ENCODE peak calls at places on chromosomes 4 and X, in nine cellular contexts. One of them, this sample, is unnamed.

GRCh38 chrX:100995469-100995868 is 26.0 kb downstream of the ARL13A start:
- DNase-seq in SK-N-SH: no peak
- DNase-seq in right lobe of liver: no peak
- DNase-seq in GM12878: no peak
- DNase-seq in neuronal stem cell: no peak
- DNase-seq in suprapubic skin: no peak
- DNase-seq in tibial artery: no peak
- DNase-seq in substantia nigra: no peak
- DNase-seq in psoas muscle: no peak
- DNase-seq in this sample: no peak

GRCh38 chr4:175125410-175126068 is 207.4 kb downstream of the ADAM29 start:
- DNase-seq in neuronal stem cell: no peak
- DNase-seq in right lobe of liver: no peak
- DNase-seq in suprapubic skin: no peak
- DNase-seq in psoas muscle: no peak
- DNase-seq in tibial artery: no peak
- DNase-seq in GM12878: no peak
- DNase-seq in SK-N-SH: no peak
- DNase-seq in substantia nigra: no peak
- DNase-seq in this sample: no peak

GRCh38 chr4:62560858-62561257 is 1360.7 kb downstream of the ADGRL3 start:
- DNase-seq in GM12878: no peak
- DNase-seq in right lobe of liver: no peak
- DNase-seq in psoas muscle: no peak
- DNase-seq in SK-N-SH: peak
- DNase-seq in suprapubic skin: no peak
- DNase-seq in substantia nigra: no peak
- DNase-seq in neuronal stem cell: no peak
- DNase-seq in tibial artery: no peak
- DNase-seq in this sample: no peak

GRCh38 chr4:176360446-176360845 is 40.7 kb downstream of the SPCS3 start:
- DNase-seq in substantia nigra: no peak
- DNase-seq in suprapubic skin: no peak
- DNase-seq in neuronal stem cell: no peak
- DNase-seq in psoas muscle: no peak
- DNase-seq in GM12878: no peak
- DNase-seq in right lobe of liver: no peak
- DNase-seq in SK-N-SH: no peak
- DNase-seq in tibial artery: no peak
- DNase-seq in this sample: no peak

GRCh38 chrX:129748265-129748664 is 9.5 kb downstream of the XPNPEP2 start:
- DNase-seq in substantia nigra: no peak
- DNase-seq in suprapubic skin: no peak
- DNase-seq in SK-N-SH: no peak
- DNase-seq in neuronal stem cell: no peak
- DNase-seq in tibial artery: peak
- DNase-seq in right lobe of liver: no peak
- DNase-seq in psoas muscle: peak
- DNase-seq in GM12878: no peak
- DNase-seq in this sample: no peak

GRCh38 chrX:10761447-10761846 is 141.1 kb upstream of the MID1 start:
- DNase-seq in GM12878: no peak
- DNase-seq in SK-N-SH: no peak
- DNase-seq in neuronal stem cell: no peak
- DNase-seq in right lobe of liver: no peak
- DNase-seq in substantia nigra: no peak
- DNase-seq in psoas muscle: no peak
- DNase-seq in suprapubic skin: no peak
- DNase-seq in tibial artery: no peak
- DNase-seq in this sample: no peak

GRCh38 chr4:15914291-15914690 is 24.2 kb downstream of the FGFBP1 start:
- DNase-seq in psoas muscle: no peak
- DNase-seq in SK-N-SH: no peak
- DNase-seq in tibial artery: no peak
- DNase-seq in GM12878: no peak
- DNase-seq in suprapubic skin: no peak
- DNase-seq in substantia nigra: no peak
- DNase-seq in right lobe of liver: no peak
- DNase-seq in neuronal stem cell: no peak
- DNase-seq in this sample: no peak

GRCh38 chrX:2451456-2452316 is 49.1 kb downstream of the DHRSX start:
- DNase-seq in GM12878: no peak
- DNase-seq in right lobe of liver: no peak
- DNase-seq in suprapubic skin: no peak
- DNase-seq in psoas muscle: no peak
- DNase-seq in SK-N-SH: no peak
- DNase-seq in neuronal stem cell: no peak
- DNase-seq in substantia nigra: no peak
- DNase-seq in tibial artery: no peak
- DNase-seq in this sample: peak

GRCh38 chr4:40228497-40229365 is 31.9 kb downstream of the RHOH start:
- DNase-seq in psoas muscle: no peak
- DNase-seq in tibial artery: no peak
- DNase-seq in right lobe of liver: no peak
- DNase-seq in substantia nigra: no peak
- DNase-seq in suprapubic skin: no peak
- DNase-seq in neuronal stem cell: no peak
- DNase-seq in GM12878: peak
- DNase-seq in SK-N-SH: no peak
- DNase-seq in this sample: peak

GRCh38 chr4:139177049-139177887 is at the start of gene ELF2:
- DNase-seq in neuronal stem cell: peak
- DNase-seq in psoas muscle: peak
- DNase-seq in tibial artery: peak
- DNase-seq in right lobe of liver: peak
- DNase-seq in suprapubic skin: peak
- DNase-seq in SK-N-SH: peak
- DNase-seq in substantia nigra: peak
- DNase-seq in GM12878: no peak
- DNase-seq in this sample: no peak

GRCh38 chr4:17324431-17324830 is 187.5 kb downstream of the QDPR start:
- DNase-seq in SK-N-SH: peak
- DNase-seq in suprapubic skin: no peak
- DNase-seq in tibial artery: no peak
- DNase-seq in neuronal stem cell: peak
- DNase-seq in GM12878: no peak
- DNase-seq in substantia nigra: peak
- DNase-seq in right lobe of liver: no peak
- DNase-seq in psoas muscle: no peak
- DNase-seq in this sample: peak

GRCh38 chr4:186740822-186741221 is 17.2 kb upstream of the FAT1 start:
- DNase-seq in SK-N-SH: no peak
- DNase-seq in suprapubic skin: no peak
- DNase-seq in neuronal stem cell: no peak
- DNase-seq in right lobe of liver: no peak
- DNase-seq in GM12878: no peak
- DNase-seq in psoas muscle: no peak
- DNase-seq in substantia nigra: no peak
- DNase-seq in tibial artery: no peak
- DNase-seq in this sample: no peak

GRCh38 chr4:100828986-100829685 is 311.3 kb upstream of the EMCN start:
- DNase-seq in suprapubic skin: no peak
- DNase-seq in neuronal stem cell: no peak
- DNase-seq in substantia nigra: no peak
- DNase-seq in SK-N-SH: no peak
- DNase-seq in right lobe of liver: no peak
- DNase-seq in psoas muscle: no peak
- DNase-seq in GM12878: no peak
- DNase-seq in tibial artery: no peak
- DNase-seq in this sample: no peak

GRCh38 chr4:116598980-116599789 is 486.2 kb downstream of the TRAM1L1 start:
- DNase-seq in suprapubic skin: no peak
- DNase-seq in SK-N-SH: no peak
- DNase-seq in tibial artery: no peak
- DNase-seq in right lobe of liver: peak
- DNase-seq in substantia nigra: no peak
- DNase-seq in psoas muscle: peak
- DNase-seq in neuronal stem cell: no peak
- DNase-seq in GM12878: no peak
- DNase-seq in this sample: no peak

GRCh38 chr4:69888336-69888735 is 28.4 kb upstream of the SULT1E1 start:
- DNase-seq in psoas muscle: no peak
- DNase-seq in suprapubic skin: no peak
- DNase-seq in right lobe of liver: no peak
- DNase-seq in tibial artery: no peak
- DNase-seq in neuronal stem cell: no peak
- DNase-seq in SK-N-SH: no peak
- DNase-seq in substantia nigra: no peak
- DNase-seq in GM12878: no peak
- DNase-seq in this sample: no peak

GRCh38 chr4:26321326-26322276 is 787 bp downstream of the RBPJ start:
- DNase-seq in tibial artery: peak
- DNase-seq in right lobe of liver: peak
- DNase-seq in suprapubic skin: no peak
- DNase-seq in GM12878: no peak
- DNase-seq in SK-N-SH: peak
- DNase-seq in neuronal stem cell: no peak
- DNase-seq in substantia nigra: no peak
- DNase-seq in psoas muscle: peak
- DNase-seq in this sample: no peak

GRCh38 chr4:26320453-26321325 is at the start of gene RBPJ:
- DNase-seq in GM12878: peak
- DNase-seq in substantia nigra: peak
- DNase-seq in suprapubic skin: peak
- DNase-seq in SK-N-SH: peak
- DNase-seq in tibial artery: peak
- DNase-seq in right lobe of liver: peak
- DNase-seq in neuronal stem cell: peak
- DNase-seq in psoas muscle: peak
- DNase-seq in this sample: peak

GRCh38 chr4:26320159-26320452 is 708 bp upstream of the RBPJ start:
- DNase-seq in tibial artery: no peak
- DNase-seq in psoas muscle: no peak
- DNase-seq in suprapubic skin: no peak
- DNase-seq in right lobe of liver: no peak
- DNase-seq in substantia nigra: no peak
- DNase-seq in GM12878: peak
- DNase-seq in neuronal stem cell: no peak
- DNase-seq in SK-N-SH: no peak
- DNase-seq in this sample: no peak

GRCh38 chr4:26323807-26324206 is 3.0 kb downstream of the RBPJ start:
- DNase-seq in psoas muscle: no peak
- DNase-seq in GM12878: no peak
- DNase-seq in neuronal stem cell: no peak
- DNase-seq in SK-N-SH: no peak
- DNase-seq in right lobe of liver: no peak
- DNase-seq in substantia nigra: no peak
- DNase-seq in tibial artery: no peak
- DNase-seq in suprapubic skin: no peak
- DNase-seq in this sample: no peak

DNA sequence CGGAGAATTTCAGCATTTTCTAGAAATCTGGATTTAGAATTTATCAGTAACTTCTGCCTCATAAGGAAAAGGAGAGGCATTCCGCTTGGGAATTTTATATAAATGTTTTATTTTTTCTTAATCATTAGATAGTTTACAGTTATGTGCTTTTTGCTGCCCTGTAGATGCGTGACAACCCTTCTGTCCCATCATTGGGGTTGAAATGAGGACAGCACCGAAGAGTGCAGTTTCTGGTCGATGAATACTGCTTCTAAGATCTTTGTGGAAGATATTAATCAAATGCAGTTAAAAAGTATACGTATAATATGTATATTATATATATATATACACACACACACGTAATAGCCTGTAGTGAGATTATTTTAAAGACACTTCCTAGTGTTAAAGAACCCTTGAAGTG is 1.5 kb downstream of the RBPJ start:
- DNase-seq in substantia nigra: no peak
- DNase-seq in neuronal stem cell: no peak
- DNase-seq in tibial artery: no peak
- DNase-seq in right lobe of liver: no peak
- DNase-seq in psoas muscle: no peak
- DNase-seq in GM12878: no peak
- DNase-seq in suprapubic skin: no peak
- DNase-seq in SK-N-SH: no peak
- DNase-seq in this sample: no peak
- H3K27ac ChIP-seq in substantia nigra: no peak
- H3K27ac ChIP-seq in neuronal stem cell: no peak
- H3K27ac ChIP-seq in tibial artery: peak
- H3K27ac ChIP-seq in right lobe of liver: no peak
- H3K27ac ChIP-seq in psoas muscle: no peak
- H3K27ac ChIP-seq in GM12878: no peak
- H3K27ac ChIP-seq in suprapubic skin: no peak
- H3K27ac ChIP-seq in SK-N-SH: no peak
- H3K27ac ChIP-seq in this sample: no peak

GRCh38 chrX:46978341-46979291 is 66.4 kb downstream of the JADE3 start:
- DNase-seq in right lobe of liver: peak
- DNase-seq in substantia nigra: peak
- DNase-seq in neuronal stem cell: peak
- DNase-seq in SK-N-SH: peak
- DNase-seq in tibial artery: peak
- DNase-seq in suprapubic skin: peak
- DNase-seq in GM12878: peak
- DNase-seq in psoas muscle: peak
- DNase-seq in this sample: peak
- H3K27ac ChIP-seq in right lobe of liver: no peak
- H3K27ac ChIP-seq in substantia nigra: no peak
- H3K27ac ChIP-seq in neuronal stem cell: no peak
- H3K27ac ChIP-seq in SK-N-SH: peak
- H3K27ac ChIP-seq in tibial artery: peak
- H3K27ac ChIP-seq in suprapubic skin: no peak
- H3K27ac ChIP-seq in GM12878: no peak
- H3K27ac ChIP-seq in psoas muscle: no peak
- H3K27ac ChIP-seq in this sample: no peak

DNA sequence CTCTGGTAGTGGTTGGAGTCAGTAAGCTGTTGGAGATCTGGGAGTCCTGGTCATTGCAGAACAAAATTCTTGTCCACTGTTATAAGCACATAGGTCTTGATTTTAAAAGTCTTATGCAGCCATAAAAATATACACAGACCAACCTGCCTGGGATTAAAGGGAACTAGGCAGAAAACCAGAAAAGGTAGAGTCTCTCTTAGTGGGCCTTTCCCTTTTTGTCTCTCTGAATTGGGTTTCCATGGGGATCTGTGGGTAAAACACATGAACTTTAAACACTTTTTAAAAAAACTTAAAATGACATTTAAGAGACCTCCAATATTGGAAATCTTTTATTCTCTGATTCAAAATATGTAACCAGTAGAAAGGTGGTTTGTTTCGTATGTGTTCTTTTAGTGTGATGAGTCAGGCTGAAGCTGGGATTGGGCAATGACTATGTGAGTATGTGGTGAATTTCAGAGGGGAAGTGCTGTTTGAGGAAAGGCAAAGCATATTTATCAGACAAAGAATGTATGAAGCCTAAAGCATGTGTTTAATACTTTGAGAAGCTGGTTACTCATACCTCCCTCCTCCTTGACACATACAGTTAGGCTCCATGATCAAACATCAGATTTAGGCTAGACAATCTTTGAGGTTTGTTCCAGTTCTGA is 29.6 kb downstream of the SLC16A2 start:
- DNase-seq in neuronal stem cell: no peak
- DNase-seq in GM12878: no peak
- DNase-seq in right lobe of liver: no peak
- DNase-seq in tibial artery: peak
- DNase-seq in substantia nigra: no peak
- DNase-seq in suprapubic skin: no peak
- DNase-seq in SK-N-SH: no peak
- DNase-seq in psoas muscle: no peak
- DNase-seq in this sample: no peak
- H3K27ac ChIP-seq in neuronal stem cell: no peak
- H3K27ac ChIP-seq in GM12878: no peak
- H3K27ac ChIP-seq in right lobe of liver: no peak
- H3K27ac ChIP-seq in tibial artery: no peak
- H3K27ac ChIP-seq in substantia nigra: no peak
- H3K27ac ChIP-seq in suprapubic skin: no peak
- H3K27ac ChIP-seq in SK-N-SH: no peak
- H3K27ac ChIP-seq in psoas muscle: no peak
- H3K27ac ChIP-seq in this sample: no peak

GRCh38 chrX:119759333-119759766 is 962 bp downstream of the SOWAHD start:
- DNase-seq in SK-N-SH: peak
- DNase-seq in substantia nigra: no peak
- DNase-seq in right lobe of liver: no peak
- DNase-seq in psoas muscle: no peak
- DNase-seq in tibial artery: no peak
- DNase-seq in GM12878: no peak
- DNase-seq in suprapubic skin: no peak
- DNase-seq in neuronal stem cell: no peak
- DNase-seq in this sample: no peak
- H3K27ac ChIP-seq in SK-N-SH: no peak
- H3K27ac ChIP-seq in substantia nigra: no peak
- H3K27ac ChIP-seq in right lobe of liver: no peak
- H3K27ac ChIP-seq in psoas muscle: no peak
- H3K27ac ChIP-seq in tibial artery: no peak
- H3K27ac ChIP-seq in GM12878: peak
- H3K27ac ChIP-seq in suprapubic skin: no peak
- H3K27ac ChIP-seq in neuronal stem cell: no peak
- H3K27ac ChIP-seq in this sample: no peak

This sample was measured in iPS DF 6.9.